ENCODE peak calls at places on chromosome X, in ten cellular contexts. X, S, A, N, Q, R, Y, G, I and O are unnamed samples. For H3K4me1, the result is how much of the 10 kb centered on the place peaks cover.

GRCh38 chrX:312621-313331 is 5.8 kb downstream of the GTPBP6 start:
- DNase-seq in X (peak), S (no peak), A (no peak), N (no peak), Q (no peak), R (no peak), Y (no peak), G (no peak), I (no peak), O (peak)

GRCh38 chrX:80578518-80579105 is 158.4 kb downstream of the TENT5D start:
- DNase-seq in X (no peak), S (peak), A (no peak), N (no peak), Q (peak), R (no peak), Y (no peak), G (no peak), I (no peak), O (no peak)

GRCh38 chrX:140439455-140439854 is 65.4 kb downstream of the SOX3 start:
- DNase-seq in X (peak), S (no peak), A (no peak), N (no peak), Q (peak), R (peak), Y (peak), G (peak), I (no peak), O (no peak)

GRCh38 chrX:109751698-109752097 is 18.6 kb upstream of the ACSL4 start:
- DNase-seq in X (no peak), S (no peak), A (no peak), N (no peak), Q (no peak), R (no peak), Y (no peak), G (no peak), I (no peak), O (no peak)

GRCh38 chrX:107168712-107169111 is 37.5 kb downstream of the NUP62CL start:
- DNase-seq in X (no peak), S (no peak), A (no peak), N (no peak), Q (no peak), R (no peak), Y (no peak), G (no peak), I (no peak), O (no peak)

GRCh38 chrX:153459976-153460375 is 10.4 kb downstream of the HAUS7 start:
- DNase-seq in X (peak), S (no peak), A (no peak), N (no peak), Q (peak), R (no peak), Y (no peak), G (peak), I (no peak), O (no peak)

GRCh38 chrX:108134724-108135123 is 43.1 kb downstream of the ATG4A start:
- DNase-seq in X (no peak), S (no peak), A (no peak), N (no peak), Q (no peak), R (peak), Y (no peak), G (no peak), I (no peak), O (no peak)

GRCh38 chrX:40539214-40540142 is 41.3 kb upstream of the ATP6AP2 start:
- DNase-seq in X (peak), S (no peak), A (peak), N (peak), Q (peak), R (peak), Y (no peak), G (peak), I (no peak), O (peak)

GRCh38 chrX:96807318-96807717 is 76.4 kb upstream of the RPA4 start:
- DNase-seq in X (no peak), S (no peak), A (no peak), N (no peak), Q (no peak), R (no peak), Y (no peak), G (no peak), I (no peak), O (no peak)

GRCh38 chrX:13689519-13690211 is 737 bp downstream of the RAB9A start:
- DNase-seq in X (no peak), S (no peak), A (no peak), N (peak), Q (peak), R (no peak), Y (no peak), G (peak), I (no peak), O (no peak)

GRCh38 chrX:37462346-37462745 is 109.1 kb upstream of the LANCL3 start:
- DNase-seq in X (no peak), S (no peak), A (no peak), N (no peak), Q (no peak), R (no peak), Y (no peak), G (no peak), I (no peak), O (no peak)
- H3K4me1 ChIP-seq in X (under half), S (under half), A (under half), N (under half), Q (under half), R (under half), Y (under half), G (under half), I (under half), O (under half)

GRCh38 chrX:131729295-131729694 is 185.4 kb downstream of the OR13H1 start:
- DNase-seq in X (peak), S (no peak), A (peak), N (no peak), Q (no peak), R (no peak), Y (no peak), G (peak), I (no peak), O (no peak)

GRCh38 chrX:131734621-131735020 is 190.7 kb downstream of the OR13H1 start:
- DNase-seq in X (peak), S (no peak), A (peak), N (no peak), Q (no peak), R (no peak), Y (no peak), G (peak), I (no peak), O (no peak)

GRCh38 chrX:131739823-131740222 is 195.9 kb downstream of the OR13H1 start:
- DNase-seq in X (no peak), S (no peak), A (no peak), N (no peak), Q (no peak), R (no peak), Y (no peak), G (no peak), I (no peak), O (no peak)

DNA sequence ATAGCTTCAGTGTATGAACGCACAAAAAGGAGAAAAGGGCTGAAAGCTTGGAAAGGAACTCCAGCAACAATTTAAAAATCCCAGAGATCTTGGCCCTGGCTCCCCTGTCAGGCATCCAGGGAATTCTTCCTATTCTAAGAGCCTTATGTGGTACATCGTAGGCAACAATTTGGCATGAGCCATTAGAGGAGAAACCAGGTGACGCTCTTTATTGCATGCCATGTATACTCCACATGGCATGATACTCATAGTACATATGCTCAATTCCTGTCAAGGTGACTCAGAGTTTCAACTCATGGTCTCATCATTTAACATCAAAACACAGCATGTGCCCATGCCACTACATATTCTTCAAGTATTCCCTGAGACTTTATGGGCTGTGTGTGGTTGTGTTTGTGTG is 191.3 kb downstream of the OR13H1 start:
- DNase-seq in X (no peak), S (no peak), A (no peak), N (no peak), Q (no peak), R (no peak), Y (no peak), G (no peak), I (no peak), O (no peak)
- H3K4me3 ChIP-seq in X (no peak), S (no peak), A (no peak), N (no peak), Q (no peak), R (no peak), Y (no peak), G (no peak), I (peak), O (no peak)

GRCh38 chrX:119236599-119237525 is 777 bp downstream of the PGRMC1 start:
- DNase-seq in X (no peak), S (peak), A (peak), N (peak), Q (peak), R (peak), Y (no peak), G (peak), I (no peak), O (peak)

GRCh38 chrX:119234931-119235555 is 1.0 kb upstream of the PGRMC1 start:
- DNase-seq in X (no peak), S (no peak), A (no peak), N (no peak), Q (peak), R (peak), Y (no peak), G (no peak), I (no peak), O (no peak)

GRCh38 chrX:119238557-119238956 is 2.5 kb downstream of the PGRMC1 start:
- DNase-seq in X (no peak), S (no peak), A (no peak), N (no peak), Q (peak), R (no peak), Y (no peak), G (peak), I (no peak), O (no peak)

GRCh38 chrX:119235872-119236598 is at the start of gene PGRMC1:
- DNase-seq in X (peak), S (peak), A (peak), N (peak), Q (peak), R (peak), Y (peak), G (peak), I (peak), O (peak)

GRCh38 chrX:119237526-119238035 is 1.5 kb downstream of the PGRMC1 start:
- DNase-seq in X (no peak), S (no peak), A (no peak), N (no peak), Q (peak), R (peak), Y (no peak), G (no peak), I (no peak), O (no peak)
- H3K4me1 ChIP-seq in X (under half), S (under half), A (under half), N (under half), Q (under half), R (under half), Y (under half), G (under half), I (under half), O (under half)

GRCh38 chrX:103330601-103331397 is 760 bp downstream of the TCEAL7 start:
- DNase-seq in X (no peak), S (no peak), A (no peak), N (no peak), Q (peak), R (peak), Y (no peak), G (peak), I (no peak), O (no peak)

DNA sequence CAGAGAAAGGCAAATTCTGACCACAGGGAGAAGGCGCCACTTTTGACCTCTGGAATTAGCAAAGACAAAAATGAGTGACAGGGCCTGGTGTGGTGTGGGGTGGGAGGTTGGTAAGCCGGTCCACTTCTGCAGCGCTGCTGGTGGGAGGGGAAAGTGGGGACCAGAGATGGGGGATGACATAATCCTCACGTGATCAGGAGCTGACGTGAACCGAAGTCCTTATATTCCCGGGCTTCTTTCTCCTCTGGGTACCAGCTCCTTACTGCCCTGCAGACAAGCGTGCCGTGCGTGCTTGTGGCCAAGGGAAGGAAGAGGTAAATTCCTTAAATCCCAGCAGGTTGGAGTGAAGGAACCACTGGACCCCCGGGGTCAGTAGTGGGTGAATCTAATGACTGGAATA is at the start of gene TCEAL7:
- DNase-seq in X (no peak), S (no peak), A (no peak), N (no peak), Q (peak), R (no peak), Y (no peak), G (peak), I (no peak), O (peak)
- H3K4me3 ChIP-seq in X (peak), S (no peak), A (no peak), N (peak), Q (peak), R (no peak), Y (peak), G (peak), I (peak), O (peak)

GRCh38 chrX:37779857-37780256 is at the start of gene CYBB:
- DNase-seq in X (no peak), S (no peak), A (no peak), N (no peak), Q (no peak), R (no peak), Y (no peak), G (no peak), I (no peak), O (no peak)
- H3K4me1 ChIP-seq in X (under half), S (under half), A (under half), N (under half), Q (under half), R (under half), Y (under half), G (under half), I (under half), O (under half)

GRCh38 chrX:69503835-69504625 is at the start of gene NALF2:
- DNase-seq in X (peak), S (no peak), A (no peak), N (peak), Q (peak), R (peak), Y (peak), G (peak), I (peak), O (peak)
- H3K4me3 ChIP-seq in X (peak), S (peak), A (no peak), N (peak), Q (no peak), R (peak), Y (peak), G (no peak), I (peak), O (peak)

GRCh38 chrX:6015423-6015822 is 213.2 kb downstream of the NLGN4X start:
- DNase-seq in X (no peak), S (no peak), A (no peak), N (no peak), Q (no peak), R (no peak), Y (no peak), G (no peak), I (no peak), O (no peak)
- H3K4me1 ChIP-seq in X (under half), S (under half), A (under half), N (under half), Q (under half), R (under half), Y (under half), G (under half), I (under half), O (under half)

GRCh38 chrX:149939271-149940014 is 1.2 kb upstream of the EOLA2 start:
- DNase-seq in X (peak), S (peak), A (peak), N (peak), Q (peak), R (peak), Y (peak), G (peak), I (peak), O (peak)
- H3K4me3 ChIP-seq in X (peak), S (peak), A (peak), N (peak), Q (peak), R (peak), Y (peak), G (peak), I (peak), O (peak)

GRCh38 chrX:2710041-2710471 is 19.0 kb downstream of the CD99 start:
- DNase-seq in X (peak), S (peak), A (no peak), N (peak), Q (peak), R (peak), Y (no peak), G (peak), I (no peak), O (no peak)
- H3K4me1 ChIP-seq in X (half or more), S (under half), A (half or more), N (under half), Q (under half), R (under half), Y (under half), G (under half), I (under half), O (half or more)